ENCODE peak calls at places on chromosome 2, in six cellular contexts. J, P, V, R, A and G are unnamed samples.

GRCh38 chr2:241257419-241258032 is 57.9 kb downstream of the HDLBP start:
- DNase-seq in J (no peak), P (no peak), V (no peak), R (no peak), A (no peak), G (peak)

GRCh38 chr2:29017716-29018275 is 36.7 kb downstream of the TOGARAM2 start:
- DNase-seq in J (no peak), P (no peak), V (no peak), R (no peak), A (no peak), G (no peak)

GRCh38 chr2:43050866-43051265 is 175.5 kb downstream of the ZFP36L2 start:
- DNase-seq in J (no peak), P (no peak), V (no peak), R (no peak), A (no peak), G (no peak)

GRCh38 chr2:37020212-37020886 is 54.0 kb upstream of the STRN start:
- DNase-seq in J (peak), P (no peak), V (peak), R (no peak), A (no peak), G (peak)

GRCh38 chr2:11988691-11989465 is 242.4 kb downstream of the LPIN1 start:
- DNase-seq in J (no peak), P (no peak), V (no peak), R (no peak), A (no peak), G (no peak)

GRCh38 chr2:220356076-220356475 is 728.6 kb downstream of the SLC4A3 start:
- DNase-seq in J (peak), P (no peak), V (peak), R (no peak), A (no peak), G (no peak)

GRCh38 chr2:231409773-231410172 is 14.3 kb downstream of the B3GNT7 start:
- DNase-seq in J (no peak), P (no peak), V (no peak), R (no peak), A (no peak), G (no peak)

GRCh38 chr2:192749606-192750200 is 555.0 kb upstream of the TMEFF2 start:
- DNase-seq in J (no peak), P (no peak), V (no peak), R (no peak), A (no peak), G (no peak)

GRCh38 chr2:206392118-206392517 is 51.2 kb upstream of the ADAM23 start:
- DNase-seq in J (peak), P (no peak), V (peak), R (peak), A (peak), G (peak)

GRCh38 chr2:127196998-127197397 is 23.1 kb downstream of the CYP27C1 start:
- DNase-seq in J (no peak), P (no peak), V (peak), R (no peak), A (no peak), G (peak)

GRCh38 chr2:196370386-196370785 is 199.0 kb upstream of the STK17B start:
- DNase-seq in J (no peak), P (no peak), V (no peak), R (no peak), A (no peak), G (peak)

GRCh38 chr2:150042844-150043503 is 444.5 kb downstream of the RND3 start:
- DNase-seq in J (no peak), P (no peak), V (no peak), R (no peak), A (no peak), G (no peak)

GRCh38 chr2:12579018-12579417 is 137.7 kb upstream of the TRIB2 start:
- DNase-seq in J (no peak), P (no peak), V (no peak), R (no peak), A (no peak), G (no peak)

GRCh38 chr2:227630322-227630721 is 13.0 kb downstream of the SCYGR4 start:
- DNase-seq in J (no peak), P (no peak), V (no peak), R (no peak), A (no peak), G (no peak)

GRCh38 chr2:64632855-64633819 is 20.6 kb downstream of the SERTAD2 start:
- DNase-seq in J (peak), P (no peak), V (peak), R (no peak), A (no peak), G (peak)

GRCh38 chr2:105490204-105490603 is 91.4 kb upstream of the FHL2 start:
- DNase-seq in J (no peak), P (no peak), V (no peak), R (no peak), A (no peak), G (no peak)

DNA sequence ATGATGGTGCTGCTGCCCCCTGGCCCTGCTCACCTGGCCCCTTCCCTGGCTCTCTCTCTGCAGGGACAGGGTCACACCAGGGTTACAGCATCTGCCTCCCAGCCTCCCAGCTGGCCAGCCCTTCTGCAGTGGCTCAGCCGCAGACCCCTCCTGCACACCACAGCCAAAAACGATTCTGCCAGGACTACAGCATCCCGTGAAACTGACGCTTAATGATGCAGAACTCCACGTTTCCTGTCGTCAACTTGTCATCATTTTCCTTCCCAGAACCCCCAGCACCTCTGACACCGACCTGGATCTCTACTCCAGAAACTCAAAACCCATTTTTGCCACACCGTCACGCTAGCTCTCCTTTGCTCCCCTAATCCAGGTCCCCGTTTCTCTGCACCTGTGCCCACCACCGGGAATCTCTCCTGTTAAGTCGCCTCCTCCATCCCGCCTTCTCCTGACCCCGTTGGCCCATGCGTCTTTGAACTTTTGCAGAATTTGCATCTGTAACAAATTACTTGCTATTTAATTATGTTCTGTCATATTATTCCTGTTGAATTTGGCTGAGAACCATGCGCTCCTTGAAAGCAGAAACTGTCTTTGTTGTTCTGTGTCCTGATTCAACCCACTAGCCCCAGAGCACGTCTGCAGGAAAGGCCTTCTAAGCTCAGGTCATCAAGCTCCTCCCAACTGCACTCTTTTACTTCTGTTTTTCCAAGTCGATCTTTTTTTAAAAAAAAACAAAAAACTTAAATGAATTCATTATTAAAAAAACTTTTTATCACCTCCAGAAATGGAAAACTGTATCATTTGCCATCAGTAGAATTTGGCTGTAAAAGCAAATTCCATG is 173.2 kb upstream of the COPS8 start:
- DNase-seq in J (no peak), P (no peak), V (no peak), R (no peak), A (no peak), G (no peak)
- H2AFZ ChIP-seq in J (no peak), P (no peak), V (no peak), R (no peak), A (no peak), G (no peak)

DNA sequence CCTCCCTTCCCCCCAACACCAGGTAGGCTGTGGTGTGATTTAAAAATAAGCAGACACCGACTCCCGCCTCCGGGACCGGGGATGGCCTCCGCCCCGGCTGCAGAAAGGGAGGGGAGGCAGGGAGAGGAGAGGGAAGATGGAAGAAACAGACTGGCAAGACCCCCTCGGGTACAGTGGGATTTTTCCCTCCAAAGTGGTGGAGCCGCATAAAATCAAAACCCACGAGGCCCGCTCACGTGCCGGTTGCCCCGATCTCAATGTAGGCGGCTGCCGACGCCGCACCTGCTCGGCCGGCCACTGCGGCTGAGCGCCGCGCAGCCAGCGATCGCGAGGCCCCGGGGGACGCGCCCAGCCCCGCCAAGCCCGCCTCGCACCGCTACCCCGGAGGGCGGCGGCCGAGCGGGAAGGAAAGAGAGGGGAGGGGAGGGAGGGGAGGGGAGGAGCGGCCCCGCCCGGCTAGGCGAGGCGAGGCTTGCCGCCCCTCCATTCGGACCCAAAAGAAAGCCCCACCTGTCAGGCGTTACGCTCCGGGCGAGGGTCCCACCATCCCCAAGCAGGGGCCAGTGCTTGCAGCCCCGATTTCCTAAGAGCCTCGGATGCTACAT is 804 bp downstream of the ADD2 start:
- DNase-seq in J (no peak), P (no peak), V (no peak), R (peak), A (peak), G (no peak)
- H3K4ac ChIP-seq in J (no peak), P (no peak), V (no peak), R (no peak), A (no peak), G (no peak)

DNA sequence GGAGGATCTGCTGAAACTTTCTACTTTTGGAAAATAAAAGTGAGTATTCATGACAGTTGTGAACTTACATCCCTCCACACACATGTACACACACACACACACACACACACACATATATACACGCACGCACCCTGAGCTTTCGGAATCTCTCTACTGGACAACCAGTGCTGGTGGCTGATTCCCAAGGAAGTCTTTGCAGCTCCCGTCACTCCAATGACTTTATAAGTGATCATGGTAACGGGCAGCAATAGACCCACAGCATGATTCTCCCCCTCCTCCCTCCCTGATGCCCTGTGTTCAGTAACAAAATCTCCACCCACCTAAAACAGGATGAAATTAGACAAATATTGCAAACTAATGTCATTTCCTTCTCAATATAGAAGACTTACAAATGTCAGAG is 364.9 kb downstream of the IRS1 start:
- DNase-seq in J (no peak), P (no peak), V (no peak), R (no peak), A (no peak), G (no peak)
- H2AFZ ChIP-seq in J (no peak), P (peak), V (no peak), R (no peak), A (no peak), G (no peak)

GRCh38 chr2:215479536-215480240 is 43.8 kb upstream of the FN1 start:
- DNase-seq in J (no peak), P (no peak), V (no peak), R (peak), A (no peak), G (no peak)
- H3K4ac ChIP-seq in J (no peak), P (no peak), V (peak), R (no peak), A (no peak), G (no peak)

DNA sequence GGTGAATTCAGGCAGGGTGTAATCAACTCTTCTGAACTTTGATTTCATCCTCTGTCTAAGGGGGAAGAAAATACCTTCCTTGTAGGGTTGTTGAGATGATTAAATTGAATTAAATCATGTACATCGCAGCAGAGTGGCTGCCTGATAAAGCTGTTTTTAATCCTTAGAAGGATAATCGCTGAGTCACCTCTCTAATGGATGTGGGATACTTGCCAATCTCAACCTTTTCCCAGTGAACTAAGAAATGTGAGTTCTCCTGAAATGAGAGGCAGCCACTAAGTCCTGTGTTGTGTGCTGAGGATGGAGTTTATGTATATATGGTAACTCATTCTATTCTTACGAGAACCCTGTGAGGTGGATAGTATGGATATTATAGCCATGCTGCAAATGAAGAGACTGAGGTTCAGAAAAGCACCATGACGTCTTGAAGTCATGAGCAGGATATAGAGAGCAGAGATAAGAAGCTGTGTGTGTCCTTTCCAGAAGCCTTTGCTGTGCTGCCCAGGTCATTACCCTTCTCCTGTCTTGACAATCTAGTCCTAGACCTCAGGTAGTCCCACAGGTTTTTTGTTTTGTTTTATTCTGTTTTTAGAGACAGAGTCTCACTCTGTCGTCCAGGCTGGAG is 93.3 kb downstream of the HNRNPLL start:
- DNase-seq in J (peak), P (no peak), V (no peak), R (no peak), A (no peak), G (peak)
- H2AFZ ChIP-seq in J (no peak), P (no peak), V (no peak), R (no peak), A (no peak), G (no peak)

DNA sequence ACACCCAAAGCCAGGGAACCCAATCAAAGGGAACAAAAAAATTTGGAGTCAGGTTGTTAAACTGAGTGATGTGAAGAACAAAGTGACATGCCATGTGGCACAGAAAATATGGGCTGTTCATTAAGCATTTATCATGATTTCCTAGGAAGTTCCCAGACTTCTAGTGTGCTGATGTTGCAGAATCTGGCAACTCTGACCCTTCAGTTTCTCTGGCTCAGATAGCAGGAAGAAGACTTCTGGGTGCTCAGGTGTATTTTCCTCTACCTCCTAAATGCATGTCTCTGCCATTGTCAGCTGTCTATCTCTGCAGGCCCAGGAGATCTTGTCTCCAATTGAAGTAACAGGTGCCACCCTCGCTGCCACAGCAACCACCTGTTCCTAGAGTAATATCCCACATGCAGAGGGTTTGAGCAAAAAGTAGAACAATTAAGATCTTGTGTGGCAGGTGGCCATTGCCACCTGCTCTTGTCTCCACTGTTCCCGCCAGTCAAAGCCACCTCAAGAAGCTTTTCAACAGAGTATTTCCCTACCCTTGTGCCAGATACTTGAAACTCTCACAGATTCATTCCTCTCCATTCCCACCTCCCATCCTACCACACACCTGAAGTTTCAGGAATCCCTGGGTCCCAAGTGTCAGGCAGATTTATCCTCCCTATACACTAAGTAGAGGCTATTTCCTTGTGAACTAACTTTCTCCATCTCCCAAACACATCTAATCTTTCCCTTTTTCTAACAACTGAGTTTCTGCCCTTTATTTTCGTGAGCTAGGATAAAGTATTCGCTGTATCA is 533.7 kb upstream of the CHAC2 start:
- DNase-seq in J (no peak), P (no peak), V (no peak), R (no peak), A (no peak), G (no peak)
- H3K4ac ChIP-seq in J (no peak), P (no peak), V (no peak), R (no peak), A (no peak), G (no peak)

GRCh38 chr2:20148841-20149702 is 75.9 kb downstream of the SDC1 start:
- DNase-seq in J (peak), P (peak), V (no peak), R (peak), A (no peak), G (peak)
- H2AFZ ChIP-seq in J (peak), P (peak), V (no peak), R (no peak), A (peak), G (peak)

DNA sequence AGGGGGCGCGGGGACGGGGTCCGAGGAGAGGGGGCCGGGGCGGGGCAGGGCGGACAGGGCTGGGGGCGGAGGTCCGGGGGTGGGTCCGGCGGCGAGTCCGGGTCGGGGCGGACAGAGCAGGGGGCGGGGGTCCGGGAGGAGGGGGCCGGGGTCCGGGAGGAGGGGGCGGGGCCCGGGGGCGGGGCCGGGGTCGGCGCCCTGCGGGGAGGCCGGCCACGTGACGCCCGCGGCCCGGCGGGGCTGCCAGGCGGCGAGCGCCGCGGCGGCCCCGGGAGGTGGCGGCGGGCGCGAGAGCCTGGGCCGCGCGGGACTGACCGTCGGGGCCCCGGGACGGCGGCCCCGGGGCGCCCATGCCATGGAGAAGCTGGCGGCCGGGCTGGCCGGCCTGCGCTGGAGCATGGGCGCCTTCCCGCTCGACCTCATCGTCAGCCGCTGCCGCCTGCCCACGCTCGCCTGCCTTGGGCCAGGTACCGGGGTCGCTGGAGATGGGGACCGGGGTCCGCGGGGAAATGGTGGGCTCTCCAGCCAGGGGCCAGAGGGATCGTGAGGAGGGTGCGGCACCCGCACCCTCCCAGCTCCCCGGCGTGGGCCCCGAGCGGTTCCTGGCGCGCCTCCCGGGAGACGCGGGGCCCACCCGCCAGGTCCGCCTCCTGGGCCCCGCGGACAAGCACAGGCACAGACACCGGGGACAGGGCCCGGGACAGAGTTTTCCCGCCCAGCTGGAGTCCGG is at the start of gene GAREM2:
- DNase-seq in J (no peak), P (peak), V (no peak), R (peak), A (no peak), G (no peak)
- H3K4ac ChIP-seq in J (no peak), P (no peak), V (no peak), R (no peak), A (peak), G (no peak)

GRCh38 chr2:225468131-225468530 is 68.6 kb downstream of the NYAP2 start:
- DNase-seq in J (peak), P (no peak), V (peak), R (no peak), A (no peak), G (no peak)

GRCh38 chr2:225463449-225463848 is 63.9 kb downstream of the NYAP2 start:
- DNase-seq in J (no peak), P (no peak), V (no peak), R (no peak), A (no peak), G (no peak)

GRCh38 chr2:225464346-225465025 is 65.0 kb downstream of the NYAP2 start:
- DNase-seq in J (no peak), P (no peak), V (no peak), R (no peak), A (no peak), G (no peak)

GRCh38 chr2:225465827-225466226 is 66.3 kb downstream of the NYAP2 start:
- DNase-seq in J (no peak), P (no peak), V (no peak), R (peak), A (no peak), G (no peak)

GRCh38 chr2:225466891-225467604 is 67.5 kb downstream of the NYAP2 start:
- DNase-seq in J (no peak), P (no peak), V (no peak), R (no peak), A (no peak), G (no peak)
- H2AFZ ChIP-seq in J (no peak), P (no peak), V (no peak), R (no peak), A (peak), G (no peak)